ENCODE peak calls at places on chromosome 14, in eight cellular contexts. F, D, U, Q, V, O, J and Z are unnamed samples.

GRCh38 chr14:65210827-65211192 is 108.5 kb upstream of the MAX start:
- DNase-seq in F (no peak), D (no peak), U (no peak), Q (peak; percentile 32), V (no peak), O (no peak), J (no peak), Z (no peak)

GRCh38 chr14:89165189-89165809 is 251.7 kb downstream of the FOXN3 start:
- DNase-seq in F (no peak), D (peak; percentile 23), U (no peak), Q (peak; percentile 12), V (no peak), O (no peak), J (no peak), Z (no peak)

GRCh38 chr14:90368946-90369721 is 27.7 kb upstream of the CALM1 start:
- DNase-seq in F (no peak), D (no peak), U (no peak), Q (peak; percentile 53), V (no peak), O (no peak), J (no peak), Z (no peak)

GRCh38 chr14:100587248-100587762 is at the start of gene BEGAIN:
- DNase-seq in F (no peak), D (no peak), U (no peak), Q (no peak), V (no peak), O (no peak), J (no peak), Z (peak; percentile 30)

GRCh38 chr14:47744155-47744554 is 68.8 kb upstream of the MDGA2 start:
- DNase-seq in F (no peak), D (no peak), U (no peak), Q (no peak), V (no peak), O (no peak), J (no peak), Z (no peak)

GRCh38 chr14:36747411-36748184 is 85.9 kb downstream of the PAX9 start:
- DNase-seq in F (no peak), D (no peak), U (no peak), Q (peak; percentile 42), V (no peak), O (no peak), J (no peak), Z (no peak)

GRCh38 chr14:27205036-27205435 is 607.2 kb upstream of the NOVA1 start:
- DNase-seq in F (no peak), D (no peak), U (no peak), Q (no peak), V (no peak), O (no peak), J (no peak), Z (no peak)

GRCh38 chr14:68939424-68939892 is 39.6 kb downstream of the ACTN1 start:
- DNase-seq in F (no peak), D (no peak), U (no peak), Q (no peak), V (no peak), O (no peak), J (no peak), Z (no peak)

GRCh38 chr14:51735851-51736250 is 84.1 kb downstream of the FRMD6 start:
- DNase-seq in F (no peak), D (no peak), U (no peak), Q (no peak), V (no peak), O (no peak), J (no peak), Z (no peak)

GRCh38 chr14:65377576-65377975 is 35.0 kb upstream of the FUT8 start:
- DNase-seq in F (no peak), D (peak; percentile 71), U (no peak), Q (peak; percentile 62), V (no peak), O (no peak), J (no peak), Z (no peak)

GRCh38 chr14:71753126-71753830 is 179.0 kb upstream of the RGS6 start:
- DNase-seq in F (peak; percentile 92), D (peak; percentile 97), U (peak; percentile 63), Q (peak; percentile 91), V (peak; percentile 84), O (peak; percentile 89), J (peak; percentile 79), Z (peak; percentile 91)

GRCh38 chr14:68308695-68309094 is 484.2 kb downstream of the ZFP36L1 start:
- DNase-seq in F (no peak), D (peak; percentile 12), U (no peak), Q (peak; percentile 10), V (no peak), O (no peak), J (no peak), Z (no peak)

GRCh38 chr14:91354221-91354916 is 63.3 kb downstream of the CCDC88C start:
- DNase-seq in F (no peak), D (peak; percentile 50), U (no peak), Q (peak; percentile 88), V (no peak), O (no peak), J (no peak), Z (no peak)

GRCh38 chr14:61202124-61202523 is 79.0 kb downstream of the TMEM30B start:
- DNase-seq in F (no peak), D (no peak), U (no peak), Q (no peak), V (no peak), O (no peak), J (no peak), Z (no peak)
- H3K4me3 ChIP-seq in F (no peak overlapping the region), D (no peak overlapping the region), U (no peak overlapping the region), Q (no peak overlapping the region), V (no peak overlapping the region), O (no peak overlapping the region), J (no peak overlapping the region), Z (no peak overlapping the region)

DNA sequence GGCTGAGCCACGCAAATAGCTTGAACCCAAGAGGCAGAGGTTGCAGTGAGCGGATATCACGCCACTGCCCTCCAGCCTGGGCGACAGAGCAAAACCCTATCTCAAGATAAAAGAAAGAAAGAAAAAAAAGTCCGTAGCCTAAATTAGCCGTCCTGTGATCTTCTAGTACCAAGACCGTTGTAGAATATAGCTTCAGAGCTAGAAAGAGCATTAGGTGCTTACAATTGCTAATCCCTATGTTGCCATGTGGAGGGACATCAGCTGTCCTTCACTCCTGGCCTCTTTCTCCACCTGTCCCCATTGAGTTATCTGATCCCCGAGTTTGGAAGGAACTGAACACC is 1.2 kb downstream of the CDKN3 start:
- DNase-seq in F (no peak), D (no peak), U (no peak), Q (no peak), V (no peak), O (no peak), J (no peak), Z (no peak)
- H3K27ac ChIP-seq in F (no peak overlapping the region), D (no peak overlapping the region), U (no peak overlapping the region), Q (no peak overlapping the region), V (no peak overlapping the region), O (no peak overlapping the region), J (no peak overlapping the region), Z (no peak overlapping the region)

GRCh38 chr14:21100931-21101330 is at the start of gene TMEM253:
- DNase-seq in F (no peak), D (no peak), U (no peak), Q (no peak), V (no peak), O (no peak), J (no peak), Z (no peak)

GRCh38 chr14:21103710-21104447 is 3.0 kb downstream of the TMEM253 start:
- DNase-seq in F (peak; percentile 97), D (peak; percentile 98), U (peak; percentile 96), Q (peak; percentile 99), V (peak; percentile 96), O (peak; percentile 94), J (peak; percentile 97), Z (peak; percentile 98)

GRCh38 chr14:21102472-21103164 is 1.8 kb downstream of the TMEM253 start:
- DNase-seq in F (no peak), D (peak; percentile 13), U (no peak), Q (no peak), V (no peak), O (no peak), J (no peak), Z (no peak)

GRCh38 chr14:21103165-21103709 is 2.4 kb downstream of the TMEM253 start:
- DNase-seq in F (no peak), D (no peak), U (no peak), Q (no peak), V (no peak), O (no peak), J (no peak), Z (no peak)

DNA sequence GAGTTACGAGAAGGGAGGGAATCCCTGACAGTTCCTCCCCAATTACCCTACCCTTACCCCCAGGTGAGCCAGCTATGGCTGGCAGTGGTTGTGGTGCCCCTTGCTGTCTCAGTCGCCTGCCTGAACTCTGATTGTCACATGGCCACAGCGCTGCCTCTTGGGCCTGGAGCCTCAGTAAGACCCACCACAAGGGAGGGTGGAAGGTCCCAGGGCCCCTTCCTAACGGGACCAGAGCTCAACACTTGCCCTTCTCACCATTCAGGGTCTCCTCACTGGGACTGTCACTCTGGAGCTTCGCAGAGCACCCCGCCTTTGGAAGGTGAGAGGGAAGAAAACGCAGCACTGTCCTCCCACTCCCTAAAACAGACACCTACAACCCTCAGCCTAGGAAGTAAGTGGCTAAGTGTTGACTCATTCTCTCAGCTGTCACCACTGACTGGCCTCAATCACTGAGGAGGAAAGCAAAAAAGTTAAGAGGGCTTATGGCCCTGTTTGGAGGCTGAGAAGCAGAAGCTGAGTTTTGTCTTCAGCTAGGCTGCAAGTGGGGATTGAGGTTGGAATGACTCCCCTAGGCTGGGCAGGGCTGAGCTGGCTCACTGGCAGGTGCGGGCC is 1.0 kb downstream of the TMEM253 start:
- DNase-seq in F (no peak), D (no peak), U (no peak), Q (no peak), V (no peak), O (no peak), J (no peak), Z (no peak)
- H3K4me3 ChIP-seq in F (no peak overlapping the region), D (no peak overlapping the region), U (no peak overlapping the region), Q (no peak overlapping the region), V (no peak overlapping the region), O (no peak overlapping the region), J (no peak overlapping the region), Z (no peak overlapping the region)

GRCh38 chr14:63854330-63854729 is 1.5 kb downstream of the SYNE2 start:
- DNase-seq in F (no peak), D (no peak), U (no peak), Q (no peak), V (no peak), O (no peak), J (no peak), Z (no peak)

GRCh38 chr14:63853831-63854293 is 1.1 kb downstream of the SYNE2 start:
- DNase-seq in F (peak; percentile 76), D (peak; percentile 73), U (peak; percentile 83), Q (peak; percentile 74), V (peak; percentile 65), O (peak; percentile 41), J (peak; percentile 67), Z (peak; percentile 92)

GRCh38 chr14:63857467-63858030 is 4.7 kb downstream of the SYNE2 start:
- DNase-seq in F (no peak), D (no peak), U (no peak), Q (no peak), V (no peak), O (no peak), J (no peak), Z (no peak)

GRCh38 chr14:63852817-63853730 is at the start of gene SYNE2:
- DNase-seq in F (peak; percentile 80), D (peak; percentile 86), U (peak; percentile 80), Q (peak; percentile 78), V (peak; percentile 87), O (peak; percentile 84), J (peak; percentile 75), Z (peak; percentile 78)

DNA sequence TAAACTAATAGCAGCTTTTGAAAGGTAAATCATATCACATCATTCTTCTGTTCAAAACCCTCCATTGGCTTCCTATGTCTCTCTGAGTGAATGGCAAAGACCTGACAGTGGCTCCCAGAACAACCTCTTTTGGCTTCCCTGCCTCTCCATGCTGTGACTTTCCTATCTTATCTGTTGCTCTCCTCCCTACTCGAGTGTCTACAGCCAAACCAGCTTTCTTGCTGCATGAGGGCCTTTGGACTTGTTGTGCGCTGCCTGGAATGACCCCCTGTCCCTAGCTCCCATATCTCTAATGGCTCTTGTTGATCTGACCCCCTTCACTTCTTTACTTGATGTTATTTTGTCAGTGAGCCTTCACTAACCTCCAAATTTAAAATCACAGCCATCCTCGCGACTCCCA is 2.5 kb downstream of the SYNE2 start:
- DNase-seq in F (no peak), D (no peak), U (no peak), Q (no peak), V (no peak), O (no peak), J (no peak), Z (no peak)
- H3K27ac ChIP-seq in F (no peak overlapping the region), D (no peak overlapping the region), U (no peak overlapping the region), Q (no peak overlapping the region), V (no peak overlapping the region), O (peak overlapping the region; percentile 2), J (peak overlapping the region; percentile 8), Z (no peak overlapping the region)